ENCODE peak calls at places on chromosome 6, in six cellular contexts. O is GM10248; L is Ammon's horn; S is NCI-H2107; Q is heart left ventricle; Z is stimulated activated CD4-positive, alpha-beta T cell treated with anti-CD3 and anti-CD28 coated beads, Interleukin-1b, Interleukin-23, amount 100 ng/mL, for 48 hours. A is an unnamed sample.

GRCh38 chr6:11230158-11231107 is 2.0 kb downstream of the NEDD9 start:
- DNase-seq in O (no peak), L (no peak), S (no peak), Q (no peak), Z (no peak), A (no peak)

GRCh38 chr6:141158740-141159139 is 974.0 kb upstream of the GJE1 start:
- DNase-seq in O (no peak), L (peak; percentile 4), S (no peak), Q (no peak), Z (no peak), A (no peak)

GRCh38 chr6:16355699-16356481 is 117.5 kb downstream of the GMPR start:
- DNase-seq in O (no peak), L (no peak), S (no peak), Q (no peak), Z (no peak), A (no peak)

GRCh38 chr6:69489970-69490369 is 306.8 kb downstream of the LMBRD1 start:
- DNase-seq in O (no peak), L (no peak), S (no peak), Q (no peak), Z (no peak), A (no peak)

GRCh38 chr6:163811317-163811716 is 396.8 kb downstream of the QKI start:
- DNase-seq in O (no peak), L (no peak), S (no peak), Q (no peak), Z (no peak), A (no peak)

GRCh38 chr6:160300076-160300695 is 41.6 kb upstream of the SLC22A2 start:
- DNase-seq in O (no peak), L (no peak), S (no peak), Q (no peak), Z (no peak), A (no peak)

GRCh38 chr6:131275273-131275672 is 140.0 kb downstream of the AKAP7 start:
- DNase-seq in O (no peak), L (no peak), S (no peak), Q (no peak), Z (no peak), A (no peak)

GRCh38 chr6:57097596-57097995 is 7.6 kb downstream of the ZNF451 start:
- DNase-seq in O (no peak), L (no peak), S (no peak), Q (no peak), Z (no peak), A (no peak)

GRCh38 chr6:150070236-150070860 is 1.4 kb upstream of the ULBP3 start:
- DNase-seq in O (no peak), L (no peak), S (no peak), Q (no peak), Z (no peak), A (no peak)

GRCh38 chr6:50927816-50928215 is 109.1 kb downstream of the TFAP2B start:
- DNase-seq in O (no peak), L (no peak), S (no peak), Q (no peak), Z (no peak), A (no peak)

GRCh38 chr6:161462148-161462547 is 188.3 kb upstream of the AGPAT4 start:
- DNase-seq in O (no peak), L (no peak), S (no peak), Q (no peak), Z (no peak), A (no peak)